ENCODE peak calls at places on chromosomes 13 and 19, in five cellular contexts. E is activated T-helper 1 cell treated with anti-CD3 and anti-CD28 coated beads, Interleukin-2, amount 50 U/mL, for 16 hours; R is A172; V is activated T-cell treated with anti-CD3 and anti-CD28 coated beads for 1 hour; J is HFFc6. Z is an unnamed sample.

GRCh38 chr19:6999938-7000732 is 21.1 kb downstream of the MBD3L2B start:
- DNase-seq in E (no peak), R (no peak), V (no peak), J (no peak), Z (no peak)

GRCh38 chr19:1249298-1249989 is 1.1 kb downstream of the MIDN start:
- DNase-seq in E (peak), R (peak), V (peak), J (peak), Z (peak)

GRCh38 chr19:7983286-7983950 is 22.0 kb downstream of the ELAVL1 start:
- DNase-seq in E (no peak), R (no peak), V (no peak), J (no peak), Z (no peak)

GRCh38 chr13:106899444-106899843 is 331.5 kb upstream of the ARGLU1 start:
- DNase-seq in E (no peak), R (no peak), V (no peak), J (no peak), Z (no peak)

GRCh38 chr13:42875448-42876269 is 94.3 kb downstream of the FAM216B start:
- DNase-seq in E (no peak), R (no peak), V (no peak), J (no peak), Z (no peak)

GRCh38 chr19:57934820-57935665 is at the start of gene ZNF418:
- DNase-seq in E (peak), R (no peak), V (peak), J (peak), Z (peak)

GRCh38 chr19:57192064-57192395 is 730 bp downstream of the ZNF264 start:
- DNase-seq in E (no peak), R (peak), V (no peak), J (no peak), Z (no peak)

GRCh38 chr13:40390290-40391008 is 276.0 kb downstream of the FOXO1 start:
- DNase-seq in E (no peak), R (no peak), V (no peak), J (no peak), Z (no peak)

GRCh38 chr19:46613525-46613924 is 11.4 kb downstream of the PTGIR start:
- DNase-seq in E (no peak), R (no peak), V (no peak), J (no peak), Z (no peak)

GRCh38 chr13:28707629-28708427 is 10.9 kb downstream of the SLC46A3 start:
- DNase-seq in E (no peak), R (peak), V (no peak), J (peak), Z (no peak)

GRCh38 chr19:31258211-31259052 is 90.8 kb downstream of the TSHZ3 start:
- DNase-seq in E (no peak), R (no peak), V (no peak), J (no peak), Z (no peak)

GRCh38 chr19:46813570-46814358 is 25.4 kb upstream of the SLC1A5 start:
- DNase-seq in E (no peak), R (no peak), V (no peak), J (peak), Z (no peak)

GRCh38 chr19:29285878-29286277 is 72.9 kb upstream of the UQCRFS1 start:
- DNase-seq in E (no peak), R (peak), V (no peak), J (no peak), Z (no peak)

GRCh38 chr13:42547615-42548014 is 26.3 kb upstream of the TNFSF11 start:
- DNase-seq in E (no peak), R (no peak), V (no peak), J (no peak), Z (no peak)

GRCh38 chr13:28792992-28793391 is 27.1 kb upstream of the MTUS2 start:
- DNase-seq in E (no peak), R (peak), V (no peak), J (peak), Z (no peak)

GRCh38 chr13:30142502-30143211 is 164.7 kb downstream of the KATNAL1 start:
- DNase-seq in E (no peak), R (peak), V (no peak), J (peak), Z (no peak)

GRCh38 chr19:30320466-30320865 is 51.7 kb upstream of the ZNF536 start:
- DNase-seq in E (no peak), R (no peak), V (no peak), J (no peak), Z (no peak)

GRCh38 chr19:55251296-55252081 is 7.3 kb downstream of the PPP6R1 start:
- DNase-seq in E (peak), R (peak), V (peak), J (no peak), Z (peak)